ENCODE peak calls at places on chromosomes 7 and 10, in ten cellular contexts. One of them, this sample, is unnamed.
A peak's percentile ranks its signal among the peaks of the same experiment; 100 is the strongest.

GRCh38 chr7:136102881-136103280 is 125.7 kb upstream of the MTPN start:
- DNase-seq in NCI-H345: no peak
- DNase-seq in posterior vena cava: peak; percentile 24
- DNase-seq in activated CD4-positive, CD25-positive, alpha-beta regulatory T cell: no peak
- DNase-seq in activated CD4-positive, alpha-beta T cell treated with anti-CD3 and anti-CD28 coated beads, Interleukin-2, amount 50 U/mL, for 48 hours: no peak
- DNase-seq in adipocyte: no peak
- DNase-seq in pons: no peak
- DNase-seq in fibroblast of the aortic adventitia: no peak
- DNase-seq in fibroblast of pulmonary artery: no peak
- DNase-seq in right atrium auricular region: no peak
- DNase-seq in this sample: no peak

GRCh38 chr7:108299251-108300014 is 156.8 kb downstream of the NRCAM start:
- DNase-seq in NCI-H345: no peak
- DNase-seq in posterior vena cava: no peak
- DNase-seq in activated CD4-positive, CD25-positive, alpha-beta regulatory T cell: no peak
- DNase-seq in activated CD4-positive, alpha-beta T cell treated with anti-CD3 and anti-CD28 coated beads, Interleukin-2, amount 50 U/mL, for 48 hours: no peak
- DNase-seq in adipocyte: no peak
- DNase-seq in pons: no peak
- DNase-seq in fibroblast of the aortic adventitia: peak; percentile 69
- DNase-seq in fibroblast of pulmonary artery: peak; percentile 68
- DNase-seq in right atrium auricular region: no peak
- DNase-seq in this sample: peak; percentile 57

GRCh38 chr7:46396501-46396900 is 475.4 kb upstream of the IGFBP3 start:
- DNase-seq in NCI-H345: no peak
- DNase-seq in posterior vena cava: no peak
- DNase-seq in activated CD4-positive, CD25-positive, alpha-beta regulatory T cell: no peak
- DNase-seq in activated CD4-positive, alpha-beta T cell treated with anti-CD3 and anti-CD28 coated beads, Interleukin-2, amount 50 U/mL, for 48 hours: no peak
- DNase-seq in adipocyte: no peak
- DNase-seq in pons: no peak
- DNase-seq in fibroblast of the aortic adventitia: no peak
- DNase-seq in fibroblast of pulmonary artery: no peak
- DNase-seq in right atrium auricular region: no peak
- DNase-seq in this sample: no peak

GRCh38 chr7:54788664-54789063 is 29.7 kb upstream of the SEC61G start:
- DNase-seq in NCI-H345: peak; percentile 72
- DNase-seq in posterior vena cava: no peak
- DNase-seq in activated CD4-positive, CD25-positive, alpha-beta regulatory T cell: no peak
- DNase-seq in activated CD4-positive, alpha-beta T cell treated with anti-CD3 and anti-CD28 coated beads, Interleukin-2, amount 50 U/mL, for 48 hours: no peak
- DNase-seq in adipocyte: peak; percentile 87
- DNase-seq in pons: peak; percentile 81
- DNase-seq in fibroblast of the aortic adventitia: peak; percentile 90
- DNase-seq in fibroblast of pulmonary artery: peak; percentile 88
- DNase-seq in right atrium auricular region: peak; percentile 62
- DNase-seq in this sample: peak; percentile 98

GRCh38 chr7:137816696-137817320 is 30.0 kb downstream of the DGKI start:
- DNase-seq in NCI-H345: no peak
- DNase-seq in posterior vena cava: no peak
- DNase-seq in activated CD4-positive, CD25-positive, alpha-beta regulatory T cell: no peak
- DNase-seq in activated CD4-positive, alpha-beta T cell treated with anti-CD3 and anti-CD28 coated beads, Interleukin-2, amount 50 U/mL, for 48 hours: no peak
- DNase-seq in adipocyte: peak; percentile 46
- DNase-seq in pons: peak; percentile 29
- DNase-seq in fibroblast of the aortic adventitia: peak; percentile 66
- DNase-seq in fibroblast of pulmonary artery: peak; percentile 42
- DNase-seq in right atrium auricular region: no peak
- DNase-seq in this sample: no peak

GRCh38 chr10:110447886-110448285 is 49.8 kb upstream of the DUSP5 start:
- DNase-seq in NCI-H345: no peak
- DNase-seq in posterior vena cava: no peak
- DNase-seq in activated CD4-positive, CD25-positive, alpha-beta regulatory T cell: no peak
- DNase-seq in activated CD4-positive, alpha-beta T cell treated with anti-CD3 and anti-CD28 coated beads, Interleukin-2, amount 50 U/mL, for 48 hours: no peak
- DNase-seq in adipocyte: no peak
- DNase-seq in pons: no peak
- DNase-seq in fibroblast of the aortic adventitia: no peak
- DNase-seq in fibroblast of pulmonary artery: no peak
- DNase-seq in right atrium auricular region: no peak
- DNase-seq in this sample: no peak

GRCh38 chr10:43082087-43082486 is 5.2 kb downstream of the RET start:
- DNase-seq in NCI-H345: peak; percentile 20
- DNase-seq in posterior vena cava: no peak
- DNase-seq in activated CD4-positive, CD25-positive, alpha-beta regulatory T cell: no peak
- DNase-seq in activated CD4-positive, alpha-beta T cell treated with anti-CD3 and anti-CD28 coated beads, Interleukin-2, amount 50 U/mL, for 48 hours: no peak
- DNase-seq in adipocyte: no peak
- DNase-seq in pons: no peak
- DNase-seq in fibroblast of the aortic adventitia: no peak
- DNase-seq in fibroblast of pulmonary artery: no peak
- DNase-seq in right atrium auricular region: no peak
- DNase-seq in this sample: no peak

GRCh38 chr7:138237995-138238394 is 161.7 kb downstream of the AKR1D1 start:
- DNase-seq in NCI-H345: no peak
- DNase-seq in posterior vena cava: no peak
- DNase-seq in activated CD4-positive, CD25-positive, alpha-beta regulatory T cell: no peak
- DNase-seq in activated CD4-positive, alpha-beta T cell treated with anti-CD3 and anti-CD28 coated beads, Interleukin-2, amount 50 U/mL, for 48 hours: no peak
- DNase-seq in adipocyte: no peak
- DNase-seq in pons: no peak
- DNase-seq in fibroblast of the aortic adventitia: no peak
- DNase-seq in fibroblast of pulmonary artery: no peak
- DNase-seq in right atrium auricular region: no peak
- DNase-seq in this sample: no peak

GRCh38 chr10:123858039-123858740 is 33.4 kb downstream of the CPXM2 start:
- DNase-seq in NCI-H345: no peak
- DNase-seq in posterior vena cava: peak; percentile 76
- DNase-seq in activated CD4-positive, CD25-positive, alpha-beta regulatory T cell: no peak
- DNase-seq in activated CD4-positive, alpha-beta T cell treated with anti-CD3 and anti-CD28 coated beads, Interleukin-2, amount 50 U/mL, for 48 hours: no peak
- DNase-seq in adipocyte: peak; percentile 80
- DNase-seq in pons: no peak
- DNase-seq in fibroblast of the aortic adventitia: peak; percentile 80
- DNase-seq in fibroblast of pulmonary artery: no peak
- DNase-seq in right atrium auricular region: no peak
- DNase-seq in this sample: peak; percentile 32

This sample was measured in H4.